ENCODE peak calls at places on chromosomes 7 and 10, in five cellular contexts. One of them, this sample, is unnamed.

GRCh38 chr10:120076966-120077706 is 184.6 kb downstream of the SEC23IP start:
- DNase-seq in neuronal stem cell: no peak
- DNase-seq in iPS-NIHi11: no peak
- DNase-seq in M059J: no peak
- DNase-seq in GOT3: no peak
- DNase-seq in this sample: no peak

GRCh38 chr7:26143298-26144044 is 8.5 kb upstream of the NFE2L3 start:
- DNase-seq in neuronal stem cell: no peak
- DNase-seq in iPS-NIHi11: no peak
- DNase-seq in M059J: peak
- DNase-seq in GOT3: no peak
- DNase-seq in this sample: peak

GRCh38 chr10:119415121-119415520 is 127.4 kb downstream of the RGS10 start:
- DNase-seq in neuronal stem cell: no peak
- DNase-seq in iPS-NIHi11: no peak
- DNase-seq in M059J: no peak
- DNase-seq in GOT3: no peak
- DNase-seq in this sample: no peak

GRCh38 chr7:99789441-99790070 is 5.6 kb upstream of the CYP3A4 start:
- DNase-seq in neuronal stem cell: no peak
- DNase-seq in iPS-NIHi11: no peak
- DNase-seq in M059J: peak
- DNase-seq in GOT3: no peak
- DNase-seq in this sample: no peak

GRCh38 chr10:81866753-81867152 is 8.2 kb upstream of the NRG3 start:
- DNase-seq in neuronal stem cell: no peak
- DNase-seq in iPS-NIHi11: no peak
- DNase-seq in M059J: no peak
- DNase-seq in GOT3: no peak
- DNase-seq in this sample: no peak

GRCh38 chr10:78299861-78300453 is 266.3 kb downstream of the RPS24 start:
- DNase-seq in neuronal stem cell: no peak
- DNase-seq in iPS-NIHi11: no peak
- DNase-seq in M059J: no peak
- DNase-seq in GOT3: no peak
- DNase-seq in this sample: no peak

GRCh38 chr7:30027065-30027456 is 559 bp upstream of the FKBP14 start:
- DNase-seq in neuronal stem cell: no peak
- DNase-seq in iPS-NIHi11: no peak
- DNase-seq in M059J: peak
- DNase-seq in GOT3: no peak
- DNase-seq in this sample: peak

GRCh38 chr7:55565693-55566092 is 6.6 kb downstream of the VOPP1 start:
- DNase-seq in neuronal stem cell: no peak
- DNase-seq in iPS-NIHi11: no peak
- DNase-seq in M059J: no peak
- DNase-seq in GOT3: no peak
- DNase-seq in this sample: no peak

GRCh38 chr10:49080071-49080470 is 35.3 kb downstream of the VSTM4 start:
- DNase-seq in neuronal stem cell: no peak
- DNase-seq in iPS-NIHi11: no peak
- DNase-seq in M059J: no peak
- DNase-seq in GOT3: no peak
- DNase-seq in this sample: peak

GRCh38 chr7:932651-932975 is 21.9 kb downstream of the ADAP1 start:
- DNase-seq in neuronal stem cell: no peak
- DNase-seq in iPS-NIHi11: no peak
- DNase-seq in M059J: no peak
- DNase-seq in GOT3: no peak
- DNase-seq in this sample: no peak

GRCh38 chr7:79982151-79982770 is 152.4 kb upstream of the GNAI1 start:
- DNase-seq in neuronal stem cell: no peak
- DNase-seq in iPS-NIHi11: no peak
- DNase-seq in M059J: peak
- DNase-seq in GOT3: no peak
- DNase-seq in this sample: no peak

GRCh38 chr7:130277763-130278643 is 11.3 kb downstream of the CPA2 start:
- DNase-seq in neuronal stem cell: peak
- DNase-seq in iPS-NIHi11: peak
- DNase-seq in M059J: peak
- DNase-seq in GOT3: no peak
- DNase-seq in this sample: peak